ENCODE peak calls at places on chromosomes 5 and 9, in four cellular contexts. T is SK-N-SH, C is A549, M is K562. H is an unnamed sample.

GRCh38 chr9:34025062-34025461 is 23.6 kb downstream of the UBAP2 start:
- DNase-seq in T (no peak), C (no peak), M (no peak), H (peak; percentile 40)

GRCh38 chr9:96107436-96107835 is 194.5 kb downstream of the HSD17B3 start:
- DNase-seq in T (no peak), C (no peak), M (no peak), H (no peak)

GRCh38 chr5:3022665-3023064 is 271.2 kb upstream of the IRX2 start:
- DNase-seq in T (no peak), C (no peak), M (no peak), H (no peak)

GRCh38 chr9:86792136-86792535 is 155.2 kb downstream of the GAS1 start:
- DNase-seq in T (no peak), C (no peak), M (no peak), H (peak; percentile 63)

GRCh38 chr9:79382468-79382867 is 189.3 kb upstream of the TLE4 start:
- DNase-seq in T (no peak), C (peak; percentile 12), M (no peak), H (no peak)

GRCh38 chr5:160488394-160488943 is 66.8 kb downstream of the PTTG1 start:
- DNase-seq in T (no peak), C (no peak), M (no peak), H (no peak)

GRCh38 chr5:170886210-170886894 is 24.5 kb downstream of the RANBP17 start:
- DNase-seq in T (no peak), C (no peak), M (no peak), H (no peak)

GRCh38 chr5:58891072-58891970 is 308.4 kb downstream of the RAB3C start:
- DNase-seq in T (peak; percentile 75), C (peak; percentile 100), M (peak; percentile 67), H (peak; percentile 81)

GRCh38 chr9:91001146-91001611 is 199.6 kb downstream of the SYK start:
- DNase-seq in T (peak; percentile 32), C (peak; percentile 70), M (no peak), H (peak; percentile 61)

GRCh38 chr5:90873033-90873517 is 314.5 kb downstream of the ADGRV1 start:
- DNase-seq in T (no peak), C (no peak), M (no peak), H (no peak)

GRCh38 chr9:138020120-138020794 is 142.7 kb downstream of the CACNA1B start:
- DNase-seq in T (peak; percentile 14), C (no peak), M (no peak), H (no peak)

GRCh38 chr9:137320555-137321384 is 18.7 kb upstream of the NRARP start:
- DNase-seq in T (peak; percentile 42), C (no peak), M (no peak), H (no peak)

DNA sequence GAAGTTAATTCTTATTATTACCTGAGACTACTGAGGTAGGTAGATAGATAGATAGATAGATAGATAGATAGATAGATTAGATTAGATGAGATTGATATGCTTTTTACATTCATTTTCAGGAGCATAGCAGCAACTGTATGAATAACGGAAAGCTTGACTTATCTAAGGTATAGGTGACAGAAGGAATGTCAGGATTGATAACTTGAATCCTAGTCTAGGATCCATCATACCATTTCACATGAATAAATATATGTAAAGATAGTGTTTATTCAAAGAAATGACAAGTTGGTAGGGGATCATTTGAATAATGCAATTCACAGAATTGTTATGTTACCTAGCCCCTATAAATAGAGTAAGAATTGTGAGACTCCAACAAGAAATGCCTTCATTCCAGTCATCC is 1008.2 kb downstream of the CDH12 start:
- DNase-seq in T (no peak), C (no peak), M (no peak), H (no peak)
- TF ChIP-seq RCOR1 in T (no peak), C (no peak), M (no peak), H (no peak)

DNA sequence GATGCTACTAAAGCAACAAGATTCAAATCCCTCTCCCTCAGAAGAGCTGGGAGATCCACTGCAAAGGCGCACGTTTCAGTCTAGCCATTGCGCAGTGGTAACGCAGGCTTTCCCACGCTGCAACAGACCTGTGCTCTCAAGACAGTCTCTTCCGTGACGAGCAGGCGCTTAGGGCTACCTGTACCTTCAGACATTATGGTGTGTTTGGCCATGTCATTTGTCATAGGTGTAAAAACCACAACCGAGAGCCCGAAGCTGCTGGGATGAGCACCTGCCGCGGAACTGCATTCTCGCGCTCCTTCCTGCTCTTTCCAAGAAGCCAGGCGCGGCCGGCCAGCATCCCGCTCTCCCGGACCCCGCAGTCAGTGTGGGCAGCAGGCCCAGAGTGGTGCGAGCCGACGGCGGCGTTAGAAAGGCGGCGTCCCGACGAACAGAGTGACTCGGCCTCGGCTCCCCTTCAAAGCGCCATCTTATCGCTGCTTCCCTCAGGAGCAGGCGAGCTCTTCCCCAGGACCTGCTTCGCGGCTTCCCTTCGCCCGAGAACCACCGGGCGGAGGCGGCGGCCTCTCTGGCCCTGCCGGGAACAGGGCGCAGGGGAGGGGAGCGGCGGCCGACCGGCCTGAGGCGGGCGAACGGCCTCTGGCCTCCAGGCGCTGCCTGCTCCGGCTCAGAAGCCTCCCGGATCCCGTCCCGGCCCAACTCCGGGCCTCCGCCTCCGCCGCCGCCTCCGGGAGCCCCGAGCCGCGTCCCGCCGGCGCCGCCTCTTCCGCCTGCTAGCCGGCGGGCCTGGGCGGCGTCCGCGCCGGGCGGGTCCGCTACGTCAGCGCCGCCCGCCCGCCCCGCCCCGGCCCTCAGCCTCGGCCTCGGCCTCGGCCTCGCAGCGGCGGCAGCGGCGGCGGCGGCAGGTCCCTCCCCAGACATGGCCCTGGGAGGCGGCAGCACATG is at the start of gene FAM120A:
- DNase-seq in T (peak; percentile 91), C (peak; percentile 83), M (peak; percentile 81), H (peak; percentile 70)
- TF ChIP-seq RCOR1 in T (no peak), C (no peak), M (no peak), H (no peak)

DNA sequence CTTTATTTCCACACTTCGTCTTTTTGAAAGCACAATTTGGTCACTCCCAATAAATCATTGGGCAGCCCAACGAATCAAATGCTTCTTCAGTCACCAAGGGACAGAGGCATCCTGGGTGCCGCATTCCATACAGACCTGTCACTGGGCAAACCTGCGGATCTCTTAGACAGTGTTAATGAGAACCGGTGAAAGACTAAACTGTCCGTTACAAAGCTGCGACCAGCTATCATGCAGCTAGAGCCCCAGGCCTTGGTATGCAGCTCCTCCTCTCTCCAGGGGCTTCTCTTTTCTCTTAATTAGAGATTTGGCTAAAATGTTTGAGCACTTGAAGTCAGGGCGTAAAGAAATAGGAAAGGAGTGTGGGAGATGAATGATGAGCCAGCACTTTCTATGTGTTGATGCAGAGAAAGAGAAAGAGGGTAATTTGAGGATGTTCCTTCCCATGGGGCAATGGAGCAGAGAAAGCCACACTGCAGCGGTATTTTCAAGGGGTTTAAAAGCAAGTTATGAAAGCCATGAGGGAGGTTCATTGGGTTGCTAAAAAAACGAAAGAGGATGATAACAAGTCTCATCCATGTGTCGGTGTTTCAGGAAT is 175.3 kb downstream of the RFK start:
- DNase-seq in T (no peak), C (no peak), M (no peak), H (no peak)
- TF ChIP-seq RCOR1 in T (no peak), C (no peak), M (no peak), H (no peak)

GRCh38 chr5:72656331-72656730 is 149.1 kb upstream of the ZNF366 start:
- DNase-seq in T (no peak), C (no peak), M (no peak), H (no peak)

GRCh38 chr5:72654231-72654630 is 147.0 kb upstream of the ZNF366 start:
- DNase-seq in T (peak; percentile 23), C (no peak), M (no peak), H (no peak)

GRCh38 chr5:72651779-72652178 is 144.6 kb upstream of the ZNF366 start:
- DNase-seq in T (no peak), C (peak; percentile 23), M (no peak), H (no peak)

GRCh38 chr5:72651109-72651508 is 143.9 kb upstream of the ZNF366 start:
- DNase-seq in T (no peak), C (no peak), M (no peak), H (no peak)

GRCh38 chr5:72653586-72653985 is 146.4 kb upstream of the ZNF366 start:
- DNase-seq in T (peak; percentile 46), C (no peak), M (no peak), H (no peak)
- TF ChIP-seq RCOR1 in T (peak; percentile 44), C (no peak), M (no peak), H (no peak)

GRCh38 chr5:178940569-178941360 is at the start of gene ZNF454:
- DNase-seq in T (peak; percentile 97), C (no peak), M (no peak), H (peak; percentile 62)
- TF ChIP-seq RCOR1 in T (no peak), C (no peak), M (no peak), H (no peak)

DNA sequence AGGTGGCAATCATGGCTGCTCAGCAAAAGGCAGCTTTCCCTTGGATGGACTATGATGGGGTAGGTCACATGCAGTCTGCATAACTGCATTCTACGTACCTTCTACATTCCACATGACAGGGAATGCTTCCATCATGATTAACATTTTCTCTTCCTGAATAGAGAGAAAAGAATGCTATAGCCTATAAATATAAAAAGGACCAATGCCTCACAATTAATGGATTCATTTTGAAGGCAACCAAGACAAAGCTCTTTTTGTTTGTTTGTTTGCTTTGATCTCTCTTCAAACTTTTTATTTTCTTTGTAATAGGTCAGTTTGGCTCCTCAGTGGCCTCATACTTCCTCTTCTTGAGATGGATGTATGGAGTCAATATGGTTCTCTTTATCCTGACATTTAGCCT is 201.3 kb downstream of the ALDH1A1 start:
- DNase-seq in T (no peak), C (no peak), M (no peak), H (no peak)
- TF ChIP-seq RCOR1 in T (no peak), C (no peak), M (no peak), H (no peak)

H was measured in IMR-90.